ENCODE peak calls at places on chromosomes 6 and 20, in five cellular contexts. R is A549, O is OCI-LY7, M is HFF-Myc, I is Peyer's patch. T is an unnamed sample.

GRCh38 chr6:165615629-165616028 is 47.4 kb downstream of the PDE10A start:
- DNase-seq in R (no peak), O (no peak), M (no peak), I (no peak), T (peak; percentile 40)

GRCh38 chr20:38167466-38167850 is 2.4 kb upstream of the TGM2 start:
- DNase-seq in R (no peak), O (no peak), M (no peak), I (no peak), T (no peak)

GRCh38 chr6:56101141-56101553 is 146.2 kb downstream of the COL21A1 start:
- DNase-seq in R (peak; percentile 77), O (no peak), M (peak; percentile 92), I (no peak), T (peak; percentile 98)

GRCh38 chr6:452301-453067 is 60.9 kb downstream of the IRF4 start:
- DNase-seq in R (no peak), O (no peak), M (no peak), I (peak; percentile 10), T (peak; percentile 81)

GRCh38 chr20:38970302-38970701 is 8.2 kb downstream of the DHX35 start:
- DNase-seq in R (peak; percentile 13), O (no peak), M (no peak), I (no peak), T (peak; percentile 73)

GRCh38 chr20:6122111-6122872 is 538 bp downstream of the FERMT1 start:
- DNase-seq in R (peak; percentile 45), O (no peak), M (no peak), I (no peak), T (peak; percentile 18)

GRCh38 chr20:51496964-51497363 is 45.6 kb downstream of the NFATC2 start:
- DNase-seq in R (no peak), O (no peak), M (no peak), I (no peak), T (no peak)

GRCh38 chr6:32947552-32948465 is 5.1 kb downstream of the HLA-DMA start:
- DNase-seq in R (peak; percentile 75), O (peak; percentile 73), M (no peak), I (peak; percentile 60), T (peak; percentile 40)

GRCh38 chr6:110689275-110689935 is 125.9 kb downstream of the CDK19 start:
- DNase-seq in R (no peak), O (no peak), M (no peak), I (no peak), T (no peak)

GRCh38 chr6:81158956-81159355 is 593.5 kb downstream of the TENT5A start:
- DNase-seq in R (no peak), O (no peak), M (no peak), I (no peak), T (no peak)

GRCh38 chr20:14830466-14830865 is 493.1 kb upstream of the FLRT3 start:
- DNase-seq in R (no peak), O (no peak), M (no peak), I (no peak), T (no peak)

GRCh38 chr6:113971786-113972185 is 838 bp upstream of the HDAC2 start:
- DNase-seq in R (no peak), O (peak; percentile 10), M (no peak), I (no peak), T (peak; percentile 18)

GRCh38 chr20:56978475-56978874 is 288.0 kb downstream of the BMP7 start:
- DNase-seq in R (no peak), O (no peak), M (no peak), I (no peak), T (no peak)
- TF ChIP-seq CTCF in R (no peak), O (no peak), M (no peak), I (no peak), T (no peak)

DNA sequence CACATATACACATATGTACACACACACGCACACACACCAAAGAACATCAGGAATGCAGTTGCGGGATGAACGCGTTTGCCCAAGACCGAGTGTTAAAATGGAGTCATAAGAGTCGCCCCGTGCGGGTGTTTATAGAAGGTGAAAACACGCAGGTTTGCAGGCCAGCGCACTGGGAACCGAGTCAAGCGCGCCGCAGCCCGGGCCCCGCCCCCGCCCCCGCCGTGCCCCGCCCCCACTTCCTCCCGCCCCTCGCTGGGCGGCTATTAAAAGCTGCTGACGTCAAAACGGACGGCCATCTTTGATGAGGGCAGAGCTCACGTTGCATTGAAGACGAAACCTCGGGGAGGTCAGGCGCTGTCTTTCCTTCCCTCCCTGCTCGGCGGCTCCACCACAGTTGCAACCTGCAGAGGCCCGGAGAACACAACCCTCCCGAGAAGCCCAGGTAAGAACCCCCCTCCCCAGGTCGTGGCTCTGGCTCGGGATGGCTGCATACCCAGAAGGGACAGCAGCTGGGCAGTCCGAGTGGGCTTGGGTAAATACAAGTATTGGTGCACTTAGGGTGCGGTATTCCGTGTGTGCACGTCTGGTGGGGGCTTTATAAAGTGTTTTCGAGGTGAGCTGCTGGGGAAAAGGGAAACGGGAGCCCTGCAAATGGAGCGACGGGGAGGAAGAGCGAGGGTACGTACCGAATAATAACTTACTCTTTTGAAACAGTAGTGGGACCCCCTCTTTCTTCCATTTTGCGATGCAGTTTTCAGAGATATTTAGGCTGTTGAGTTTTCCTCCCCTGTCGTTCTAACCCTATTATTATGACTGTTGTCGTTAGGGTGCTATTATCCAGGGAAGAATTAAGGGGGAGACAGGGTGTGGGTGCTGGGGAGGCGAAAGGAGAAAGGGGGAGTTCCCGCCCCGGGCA is at the start of gene SNAP25:
- DNase-seq in R (peak; percentile 97), O (no peak), M (no peak), I (peak; percentile 16), T (peak; percentile 93)
- H3K4me3 ChIP-seq in R (peak within 1 kb of the TSS; percentile 70), O (no peak within 1 kb of the TSS), M (no peak within 1 kb of the TSS), I (peak within 1 kb of the TSS; percentile 30), T (peak within 1 kb of the TSS; percentile 67)

GRCh38 chr6:10413850-10414765 is 766 bp downstream of the TFAP2A start:
- DNase-seq in R (peak; percentile 79), O (no peak), M (no peak), I (no peak), T (no peak)
- TF ChIP-seq CTCF in R (peak; percentile 32), O (no peak), M (peak; percentile 39), I (no peak), T (no peak)

GRCh38 chr20:36886859-36887778 is 11.2 kb downstream of the TLDC2 start:
- DNase-seq in R (peak; percentile 80), O (peak; percentile 79), M (peak; percentile 71), I (peak; percentile 76), T (peak; percentile 81)
- H3K4me3 ChIP-seq in R (no peak overlapping the region), O (no peak overlapping the region), M (peak overlapping the region; percentile 37), I (no peak overlapping the region), T (peak overlapping the region; percentile 20)

DNA sequence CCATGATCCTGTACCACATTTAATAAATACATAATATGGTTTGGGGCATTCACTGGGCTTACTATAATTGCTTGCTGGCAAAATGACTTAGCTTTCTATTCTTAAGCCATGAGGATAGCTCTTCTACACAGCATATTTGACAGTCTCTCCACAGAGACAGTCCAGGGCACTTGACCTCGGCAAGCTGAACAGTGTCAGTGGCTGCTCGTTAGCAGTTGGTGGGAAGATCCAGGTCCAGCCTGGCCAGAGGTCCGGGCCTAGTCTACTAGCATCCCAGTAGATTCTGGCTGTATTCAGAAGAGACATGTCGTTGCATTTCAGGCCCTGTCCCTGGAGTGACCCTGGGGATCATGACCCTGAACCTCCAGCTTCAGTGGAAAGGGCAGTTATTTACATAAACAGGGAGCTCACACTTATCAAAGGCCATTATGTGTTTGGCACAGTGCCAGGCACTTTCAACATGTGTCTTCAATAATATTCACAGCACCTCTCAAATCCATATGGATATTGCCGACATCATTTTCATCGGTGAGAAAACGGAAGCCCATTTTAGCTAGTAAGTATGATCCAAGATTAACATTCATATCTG is 139.0 kb downstream of the IMPG1 start:
- DNase-seq in R (no peak), O (no peak), M (no peak), I (no peak), T (no peak)
- TF ChIP-seq CTCF in R (no peak), O (no peak), M (no peak), I (no peak), T (no peak)

GRCh38 chr6:38435330-38435729 is 204.4 kb downstream of the BTBD9 start:
- DNase-seq in R (no peak), O (no peak), M (no peak), I (no peak), T (no peak)
- H3K4me3 ChIP-seq in R (no peak overlapping the region), O (no peak overlapping the region), M (no peak overlapping the region), I (no peak overlapping the region), T (no peak overlapping the region)